ENCODE peak calls at places on chromosomes 13 and 19, in four cellular contexts. G is K562, Y is HepG2, P is GM12878. D is an unnamed sample.

GRCh38 chr13:107365466-107366215 is 797.7 kb upstream of the ARGLU1 start:
- DNase-seq in Y (no peak), P (no peak), G (no peak), D (no peak)

GRCh38 chr13:89514534-89515312 is 1832.8 kb upstream of the MIR17HG start:
- DNase-seq in Y (peak), P (no peak), G (no peak), D (peak)

GRCh38 chr19:27673986-27674385 is 1539.0 kb downstream of the UQCRFS1 start:
- DNase-seq in Y (no peak), G (no peak), P (no peak), D (no peak)

GRCh38 chr13:102380012-102380411 is 21.8 kb downstream of the FGF14 start:
- DNase-seq in G (no peak), P (no peak), Y (no peak), D (no peak)

GRCh38 chr13:77919351-77920294 is 992 bp upstream of the EDNRB start:
- DNase-seq in P (no peak), Y (no peak), G (no peak), D (no peak)

GRCh38 chr13:51780099-51780498 is 23.9 kb downstream of the DHRS12 start:
- DNase-seq in Y (no peak), P (no peak), G (no peak), D (no peak)

GRCh38 chr19:41327499-41328156 is 17.7 kb downstream of the CCDC97 start:
- DNase-seq in G (no peak), Y (no peak), P (no peak), D (no peak)

GRCh38 chr13:41403983-41404382 is 53.4 kb upstream of the RGCC start:
- DNase-seq in Y (no peak), P (no peak), G (no peak), D (no peak)

GRCh38 chr13:28584873-28585317 is 74.0 kb upstream of the POMP start:
- DNase-seq in P (no peak), Y (no peak), G (no peak), D (no peak)

GRCh38 chr19:51354742-51355148 is 11.4 kb downstream of the ETFB start:
- DNase-seq in Y (peak), G (no peak), P (no peak), D (no peak)

GRCh38 chr13:72959643-72960042 is 99.2 kb upstream of the KLF5 start:
- DNase-seq in P (no peak), Y (no peak), G (no peak), D (no peak)

GRCh38 chr19:16527971-16528521 is 14.2 kb downstream of the CHERP start:
- DNase-seq in P (no peak), G (peak), Y (no peak), D (no peak)

GRCh38 chr19:44759083-44759804 is 10.7 kb downstream of the BCL3 start:
- DNase-seq in G (no peak), Y (no peak), P (no peak), D (no peak)

GRCh38 chr19:51094696-51095279 is 12.1 kb upstream of the KLK14 start:
- DNase-seq in P (no peak), Y (peak), G (peak), D (peak)

GRCh38 chr19:33293255-33294057 is 8.9 kb downstream of the CEBPA start:
- DNase-seq in Y (peak), P (no peak), G (peak), D (peak)

GRCh38 chr19:5968431-5969373 is 9.2 kb downstream of the RANBP3 start:
- DNase-seq in G (peak), P (no peak), Y (peak), D (no peak)

GRCh38 chr19:34676697-34677385 is at the start of gene SCGB2B2:
- DNase-seq in G (no peak), Y (no peak), P (peak), D (peak)

GRCh38 chr19:1511989-1512338 is 855 bp downstream of the ADAMTSL5 start:
- DNase-seq in G (no peak), P (no peak), Y (no peak), D (no peak)

GRCh38 chr19:1513492-1514294 is 874 bp upstream of the ADAMTSL5 start:
- DNase-seq in Y (no peak), P (no peak), G (peak), D (peak)

GRCh38 chr19:1514295-1514661 is 1.5 kb upstream of the ADAMTSL5 start:
- DNase-seq in G (no peak), Y (no peak), P (no peak), D (no peak)

GRCh38 chr19:1511318-1511988 is 1.4 kb downstream of the ADAMTSL5 start:
- DNase-seq in Y (no peak), P (no peak), G (no peak), D (no peak)

GRCh38 chr19:1512671-1513491 is at the start of gene ADAMTSL5:
- DNase-seq in Y (peak), P (no peak), G (peak), D (peak)
- TF ChIP-seq ESRRA in Y (no peak), P (no peak), G (no peak), D (no peak)

GRCh38 chr13:112885782-112886268 is 83.2 kb upstream of the MCF2L start:
- DNase-seq in P (no peak), G (peak), Y (peak), D (peak)
- TF ChIP-seq JUNB in P (no peak), G (no peak), Y (no peak), D (no peak)

DNA sequence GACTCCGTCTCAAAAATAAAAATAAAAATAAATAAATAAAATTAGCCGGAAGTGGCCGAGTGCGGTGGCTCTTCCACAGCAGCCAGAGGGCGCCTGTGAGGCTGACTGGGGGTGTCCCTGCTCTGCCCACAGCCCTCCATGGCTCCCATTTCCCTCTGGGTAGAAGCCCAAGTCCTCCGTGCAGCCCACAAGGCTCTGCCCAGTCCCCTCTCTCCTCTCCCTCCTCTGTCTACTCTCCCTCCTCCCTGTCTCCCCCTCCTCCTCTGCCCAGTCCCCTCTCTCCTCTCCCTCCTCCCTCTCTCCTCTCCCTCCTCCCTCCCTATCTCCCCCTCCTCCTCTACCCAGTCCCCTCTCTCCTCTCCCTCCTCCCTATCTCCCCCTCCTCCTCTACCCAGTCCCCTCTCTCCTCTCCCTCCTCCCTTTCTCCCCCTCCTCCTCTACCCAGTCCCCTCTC is 20.4 kb downstream of the MISP start:
- DNase-seq in Y (peak), G (peak), P (no peak), D (peak)
- TF ChIP-seq ESRRA in Y (no peak), G (no peak), P (no peak), D (no peak)

DNA sequence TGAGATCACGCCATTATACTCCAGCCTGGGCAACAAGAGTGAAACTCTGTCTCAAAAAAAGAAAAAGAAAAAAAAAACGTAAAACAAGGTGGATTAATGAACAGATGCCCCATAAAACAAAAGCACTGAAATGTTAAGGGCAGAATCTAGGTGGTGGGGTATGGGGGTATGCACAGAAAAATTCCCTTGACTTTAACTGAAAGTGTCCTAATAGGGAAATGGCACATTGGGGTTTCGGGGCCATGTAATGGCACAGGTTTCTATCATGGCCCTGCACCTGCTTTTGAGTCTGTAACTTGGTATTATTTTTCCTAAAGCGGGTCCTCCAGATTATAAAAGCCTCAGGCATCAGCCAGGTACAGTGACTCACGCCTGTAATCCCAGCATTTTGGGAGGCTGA is 16.2 kb downstream of the NOP53 start:
- DNase-seq in Y (no peak), P (no peak), G (no peak), D (no peak)
- TF ChIP-seq JUNB in Y (no peak), P (peak), G (no peak), D (no peak)

D was measured in A549.